ENCODE peak calls at places on chromosomes 5 and 9, in seven cellular contexts. Y, H, J, Q, W, R and C are unnamed samples.

GRCh38 chr9:136856541-136857141 is 4.5 kb downstream of the MAMDC4 start:
- DNase-seq in J (no peak), R (no peak), Y (peak), H (no peak), W (peak), Q (no peak), C (peak)

GRCh38 chr9:90288275-90288639 is 354.4 kb downstream of the DIRAS2 start:
- DNase-seq in Q (no peak), W (no peak), R (no peak), H (no peak), J (no peak), Y (no peak), C (no peak)

GRCh38 chr9:22997923-22998322 is 551.3 kb downstream of the DMRTA1 start:
- DNase-seq in R (no peak), J (no peak), Y (no peak), W (no peak), Q (no peak), H (no peak), C (no peak)

GRCh38 chr5:157384971-157385709 is 74.9 kb upstream of the NIPAL4 start:
- DNase-seq in Y (peak), W (no peak), Q (peak), H (no peak), R (no peak), J (no peak), C (no peak)

GRCh38 chr5:96344678-96345612 is 88.1 kb downstream of the PCSK1 start:
- DNase-seq in H (no peak), Q (no peak), Y (no peak), R (no peak), W (no peak), J (no peak), C (peak)

GRCh38 chr5:93886098-93886806 is 144.9 kb upstream of the POU5F2 start:
- DNase-seq in Q (no peak), Y (no peak), J (no peak), H (no peak), R (no peak), W (no peak), C (no peak)

GRCh38 chr5:177343777-177344176 is 7.7 kb downstream of the LMAN2 start:
- DNase-seq in H (no peak), R (no peak), Y (no peak), J (no peak), W (no peak), Q (no peak), C (no peak)

GRCh38 chr9:101443358-101443757 is 7.8 kb upstream of the ALDOB start:
- DNase-seq in Y (peak), Q (peak), H (peak), R (no peak), J (no peak), W (peak), C (peak)

GRCh38 chr5:96609369-96609768 is 52.8 kb upstream of the CAST start:
- DNase-seq in R (no peak), Q (no peak), H (no peak), Y (no peak), W (no peak), J (no peak), C (no peak)

GRCh38 chr5:42745426-42745825 is 11.2 kb upstream of the CCDC152 start:
- DNase-seq in H (no peak), R (no peak), J (no peak), Y (no peak), W (no peak), Q (no peak), C (no peak)

GRCh38 chr5:67802766-67803165 is 412.8 kb upstream of the PIK3R1 start:
- DNase-seq in R (no peak), J (no peak), H (no peak), W (no peak), Y (no peak), Q (no peak), C (no peak)

GRCh38 chr9:61665330-61665751 is 475.5 kb downstream of the SPATA31A7 start:
- DNase-seq in J (no peak), W (no peak), R (no peak), Y (no peak), H (peak), Q (no peak), C (no peak)

GRCh38 chr9:104075801-104076753 is 18.0 kb upstream of the SMC2 start:
- DNase-seq in R (no peak), Q (no peak), J (no peak), H (no peak), W (no peak), Y (no peak), C (no peak)

GRCh38 chr5:134651531-134651930 is 2.9 kb downstream of the SEC24A start:
- DNase-seq in H (no peak), Y (no peak), Q (no peak), W (no peak), R (no peak), J (no peak), C (no peak)

GRCh38 chr5:74685979-74686631 is 1.1 kb downstream of the HEXB start:
- DNase-seq in W (no peak), Q (peak), J (no peak), H (no peak), R (no peak), Y (no peak), C (no peak)

GRCh38 chr9:27391495-27391894 is 94.5 kb upstream of the EQTN start:
- DNase-seq in H (no peak), W (no peak), J (no peak), R (no peak), Q (no peak), Y (no peak), C (no peak)
- H3K4me3 ChIP-seq in H (no peak), W (no peak), J (no peak), R (no peak), Q (no peak), Y (no peak), C (no peak)

DNA sequence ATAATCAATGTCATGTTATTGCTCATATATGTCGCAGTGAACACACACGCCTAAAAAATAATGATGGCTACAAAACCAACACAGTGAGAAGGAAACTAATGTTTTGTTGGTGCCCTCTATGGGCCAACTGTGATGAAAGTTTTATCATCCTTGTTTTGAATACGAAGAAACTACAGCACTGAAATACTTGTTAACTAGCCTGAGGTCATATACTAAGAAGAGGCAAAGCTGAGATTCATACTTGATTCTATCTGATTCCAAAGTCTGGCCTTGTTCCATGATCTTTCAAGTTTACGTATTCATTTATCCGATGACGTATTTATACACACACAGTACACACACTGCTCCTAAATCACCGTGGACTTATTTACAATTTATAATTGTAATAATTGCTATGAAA is 16.1 kb upstream of the DRD1 start:
- DNase-seq in Q (no peak), H (no peak), J (no peak), R (no peak), W (no peak), Y (no peak), C (no peak)
- TF ChIP-seq CTCF in Q (no peak), H (peak), J (peak), R (peak), W (peak), Y (peak), C (no peak)

DNA sequence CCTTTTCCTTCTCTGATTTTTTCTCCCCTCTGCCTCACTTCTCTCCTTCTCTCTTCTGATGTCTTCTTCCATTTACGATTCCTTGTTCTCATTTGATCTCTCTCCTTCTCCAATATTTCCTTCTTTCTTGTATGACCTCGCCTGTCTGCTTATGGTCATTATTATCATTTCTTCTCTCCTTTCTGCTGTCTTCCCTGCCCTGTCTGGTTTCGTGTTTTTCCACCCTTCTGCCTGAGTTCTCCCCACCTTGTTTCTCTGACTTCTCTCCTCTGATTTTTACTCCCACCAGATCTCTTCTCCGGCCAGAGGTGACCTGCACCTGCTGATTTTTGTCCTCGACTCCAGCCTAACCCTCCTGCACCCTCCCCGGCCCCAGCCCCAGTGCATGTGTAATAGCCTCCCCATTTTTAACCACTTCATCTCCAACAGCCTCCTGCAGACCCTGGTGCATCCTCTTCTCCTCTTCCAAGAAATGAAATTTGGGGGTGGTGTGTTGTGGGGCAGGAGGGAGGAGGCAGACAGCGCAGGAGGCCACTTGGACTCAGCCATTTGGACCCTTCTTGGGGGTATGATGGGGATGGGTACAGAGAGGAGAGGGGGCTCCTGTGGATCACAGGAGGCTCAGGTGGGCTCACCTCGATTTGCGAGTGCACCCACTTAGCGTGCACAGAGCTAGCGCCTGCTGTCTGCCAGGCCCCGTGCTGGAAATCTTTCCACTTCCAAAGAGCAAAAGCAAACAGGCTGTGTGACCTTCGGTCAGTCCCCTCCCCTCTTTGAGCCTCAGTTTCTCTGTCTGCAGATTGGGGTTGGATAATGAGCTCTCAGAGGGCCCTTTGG is 32.5 kb downstream of the GSN start:
- DNase-seq in W (no peak), J (no peak), H (no peak), R (no peak), Y (no peak), Q (no peak), C (no peak)
- H3K27ac ChIP-seq in W (peak), J (no peak), H (peak), R (peak), Y (peak), Q (peak), C (no peak)

GRCh38 chr9:110049699-110050450 is 158.1 kb downstream of the C9orf152 start:
- DNase-seq in W (peak), R (peak), H (peak), Y (peak), J (no peak), Q (no peak), C (peak)

GRCh38 chr9:110048976-110049698 is 158.8 kb downstream of the C9orf152 start:
- DNase-seq in Y (no peak), R (peak), W (peak), H (peak), J (no peak), Q (no peak), C (peak)

GRCh38 chr9:110047955-110048472 is 159.9 kb downstream of the C9orf152 start:
- DNase-seq in R (peak), J (no peak), Q (no peak), W (peak), H (no peak), Y (peak), C (peak)

GRCh38 chr9:110048473-110048975 is 159.4 kb downstream of the C9orf152 start:
- DNase-seq in Q (peak), W (peak), H (peak), R (peak), Y (peak), J (peak), C (peak)

DNA sequence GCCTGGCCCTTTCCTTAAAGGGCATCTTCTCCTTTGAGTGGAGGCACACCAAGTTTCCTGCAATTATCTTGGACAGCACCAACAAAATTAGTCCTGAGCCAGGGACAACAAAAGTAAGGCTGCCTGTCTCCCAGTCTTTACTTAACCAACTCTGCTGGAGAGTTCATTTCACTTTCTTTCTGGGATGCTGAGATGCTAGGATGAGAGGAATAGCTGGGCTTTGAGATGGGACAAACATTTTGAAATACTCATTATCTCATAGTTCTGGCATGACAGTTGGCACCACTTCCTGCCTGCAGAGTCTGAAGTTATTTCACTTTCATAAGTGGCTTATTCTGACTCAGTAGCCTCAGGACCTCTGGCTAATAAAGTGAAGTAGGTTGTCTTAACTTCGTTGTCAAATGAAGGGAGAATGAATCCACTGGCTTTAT is 157.0 kb downstream of the C9orf152 start:
- DNase-seq in H (no peak), R (no peak), J (no peak), W (no peak), Y (no peak), Q (peak), C (no peak)
- H3K4me3 ChIP-seq in H (peak), R (peak), J (no peak), W (peak), Y (peak), Q (peak), C (no peak)

DNA sequence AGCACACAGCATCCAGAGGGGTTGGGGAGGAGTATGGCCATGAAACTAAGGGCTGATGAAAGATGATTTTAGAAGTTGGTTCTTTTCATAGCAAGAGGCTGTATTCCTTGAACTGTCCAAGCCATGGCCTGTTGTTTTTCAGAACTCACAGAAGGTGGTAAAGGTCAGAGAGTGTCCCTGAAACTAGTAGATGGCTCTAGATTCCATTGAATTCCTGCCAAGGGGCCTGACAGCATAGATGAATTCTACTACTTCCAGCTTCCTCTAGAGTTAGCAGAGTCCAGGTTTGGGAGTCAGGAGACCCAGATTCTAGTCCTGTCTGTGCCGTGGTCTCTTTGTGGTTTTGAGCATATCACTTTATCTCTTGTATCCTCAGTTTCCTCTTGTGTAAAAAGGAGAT is 101.6 kb downstream of the GRIA1 start:
- DNase-seq in R (no peak), J (no peak), W (no peak), Q (no peak), H (no peak), Y (no peak), C (no peak)
- TF ChIP-seq CTCF in R (no peak), J (no peak), W (no peak), Q (no peak), H (no peak), Y (no peak), C (no peak)

GRCh38 chr5:98902733-98903132 is 26.1 kb downstream of the CHD1 start:
- DNase-seq in Q (no peak), Y (no peak), W (no peak), H (no peak), R (no peak), J (no peak), C (no peak)

GRCh38 chr5:98898743-98899142 is 30.1 kb downstream of the CHD1 start:
- DNase-seq in Y (no peak), H (no peak), Q (no peak), W (no peak), J (no peak), R (no peak), C (no peak)

GRCh38 chr5:98904786-98905185 is 24.0 kb downstream of the CHD1 start:
- DNase-seq in W (no peak), R (no peak), J (no peak), Y (no peak), H (no peak), Q (no peak), C (no peak)

GRCh38 chr5:98899456-98899855 is 29.4 kb downstream of the CHD1 start:
- DNase-seq in J (no peak), H (no peak), R (no peak), W (no peak), Q (no peak), Y (no peak), C (no peak)
- H3K27ac ChIP-seq in J (no peak), H (no peak), R (no peak), W (no peak), Q (no peak), Y (no peak), C (no peak)

GRCh38 chr5:57940236-57940635 is 457.6 kb upstream of the ACTBL2 start:
- DNase-seq in Q (no peak), J (no peak), H (no peak), Y (no peak), R (no peak), W (no peak), C (no peak)

GRCh38 chr5:57939335-57939734 is 456.7 kb upstream of the ACTBL2 start:
- DNase-seq in H (no peak), Q (no peak), Y (no peak), J (no peak), R (no peak), W (no peak), C (no peak)

GRCh38 chr5:57939771-57940170 is 457.2 kb upstream of the ACTBL2 start:
- DNase-seq in Q (no peak), R (no peak), H (no peak), W (no peak), J (no peak), Y (no peak), C (no peak)

GRCh38 chr5:57937501-57937900 is 454.9 kb upstream of the ACTBL2 start:
- DNase-seq in Y (no peak), J (no peak), H (no peak), R (no peak), W (no peak), Q (no peak), C (no peak)

GRCh38 chr5:57940879-57941278 is 458.3 kb upstream of the ACTBL2 start:
- DNase-seq in W (no peak), H (no peak), Y (no peak), J (no peak), R (no peak), Q (no peak), C (no peak)
- H3K4me3 ChIP-seq in W (no peak), H (no peak), Y (no peak), J (no peak), R (no peak), Q (no peak), C (no peak)

GRCh38 chr5:14453486-14453885 is 128.1 kb upstream of the OTULINL start:
- DNase-seq in W (no peak), Q (no peak), Y (no peak), R (no peak), H (no peak), J (no peak), C (no peak)
- TF ChIP-seq CTCF in W (no peak), Q (no peak), Y (no peak), R (no peak), H (no peak), J (no peak), C (no peak)